ENCODE peak calls at places on chromosome 13, in four cellular contexts. One of them, this sample, is unnamed.

GRCh38 chr13:40619479-40619814 is 47.0 kb downstream of the FOXO1 start:
- DNase-seq in neuronal stem cell: no peak
- DNase-seq in mesenchymal stem cell: no peak
- DNase-seq in trophoblast cell: no peak
- DNase-seq in this sample: no peak

GRCh38 chr13:90415902-90416301 is 931.6 kb upstream of the MIR17HG start:
- DNase-seq in neuronal stem cell: no peak
- DNase-seq in mesenchymal stem cell: peak
- DNase-seq in trophoblast cell: no peak
- DNase-seq in this sample: no peak

GRCh38 chr13:60226507-60226906 is 62.8 kb upstream of the DIAPH3 start:
- DNase-seq in neuronal stem cell: peak
- DNase-seq in mesenchymal stem cell: peak
- DNase-seq in trophoblast cell: peak
- DNase-seq in this sample: peak

GRCh38 chr13:26168276-26168814 is 53.8 kb downstream of the RNF6 start:
- DNase-seq in neuronal stem cell: no peak
- DNase-seq in mesenchymal stem cell: peak
- DNase-seq in trophoblast cell: peak
- DNase-seq in this sample: peak

GRCh38 chr13:113489549-113490495 is 689 bp downstream of the DCUN1D2 start:
- DNase-seq in neuronal stem cell: peak
- DNase-seq in mesenchymal stem cell: peak
- DNase-seq in trophoblast cell: peak
- DNase-seq in this sample: peak

GRCh38 chr13:83780201-83780600 is 102.1 kb downstream of the SLITRK1 start:
- DNase-seq in neuronal stem cell: no peak
- DNase-seq in mesenchymal stem cell: peak
- DNase-seq in trophoblast cell: no peak
- DNase-seq in this sample: peak

GRCh38 chr13:28763887-28764286 is 45.1 kb upstream of the SLC46A3 start:
- DNase-seq in neuronal stem cell: no peak
- DNase-seq in mesenchymal stem cell: no peak
- DNase-seq in trophoblast cell: no peak
- DNase-seq in this sample: no peak

GRCh38 chr13:73162912-73163911 is 104.4 kb downstream of the KLF5 start:
- DNase-seq in neuronal stem cell: no peak
- DNase-seq in mesenchymal stem cell: no peak
- DNase-seq in trophoblast cell: no peak
- DNase-seq in this sample: no peak

GRCh38 chr13:19763618-19764017 is 19.1 kb downstream of the PSPC1 start:
- DNase-seq in neuronal stem cell: no peak
- DNase-seq in mesenchymal stem cell: no peak
- DNase-seq in trophoblast cell: no peak
- DNase-seq in this sample: no peak

GRCh38 chr13:53242015-53242414 is 213.4 kb downstream of the OLFM4 start:
- DNase-seq in neuronal stem cell: no peak
- DNase-seq in mesenchymal stem cell: no peak
- DNase-seq in trophoblast cell: no peak
- DNase-seq in this sample: no peak

GRCh38 chr13:74090869-74091605 is 43.2 kb downstream of the KLF12 start:
- DNase-seq in neuronal stem cell: no peak
- DNase-seq in mesenchymal stem cell: no peak
- DNase-seq in trophoblast cell: no peak
- DNase-seq in this sample: no peak

DNA sequence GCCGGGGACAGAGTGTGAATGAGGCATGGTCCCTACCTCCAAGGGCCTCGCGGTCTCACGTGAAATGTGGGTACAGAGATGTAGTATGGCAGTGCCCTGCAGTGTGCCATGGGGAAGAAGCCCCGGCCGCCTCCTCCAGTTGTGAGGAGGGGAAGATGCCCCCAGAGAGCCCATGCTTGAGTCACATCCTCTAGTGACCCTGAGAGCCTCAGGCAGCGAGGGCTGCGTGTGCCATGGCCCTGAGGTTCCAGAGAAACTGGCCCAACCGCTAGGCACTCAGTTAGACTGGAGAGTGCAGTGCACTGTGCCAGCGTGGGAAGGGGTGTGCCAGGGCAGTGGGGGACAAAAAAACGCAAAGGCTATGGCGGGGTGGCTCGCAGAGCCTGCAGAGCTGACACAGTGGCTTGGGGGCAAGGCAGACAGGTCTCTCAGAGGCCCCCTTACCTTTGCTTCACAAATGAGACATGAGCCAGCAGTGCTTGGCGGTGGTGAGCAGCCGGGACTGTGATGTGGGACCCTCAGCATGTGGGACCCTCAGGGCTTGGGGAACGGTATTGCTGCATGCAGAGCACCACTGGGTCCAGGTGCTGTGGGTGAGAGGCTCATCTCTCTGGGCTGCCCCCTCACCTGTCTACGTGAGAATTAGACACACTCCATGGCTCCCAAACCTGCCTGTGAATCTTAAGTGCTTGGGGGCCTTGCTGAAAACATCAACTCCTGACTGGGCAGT is 106.4 kb downstream of the COL4A2 start:
- DNase-seq in neuronal stem cell: no peak
- DNase-seq in mesenchymal stem cell: no peak
- DNase-seq in trophoblast cell: peak
- DNase-seq in this sample: no peak
- H4K91ac ChIP-seq in neuronal stem cell: peak
- H4K91ac ChIP-seq in mesenchymal stem cell: peak
- H4K91ac ChIP-seq in trophoblast cell: peak
- H4K91ac ChIP-seq in this sample: peak

GRCh38 chr13:55583953-55584593 is 1556.6 kb upstream of the PRR20A start:
- DNase-seq in neuronal stem cell: no peak
- DNase-seq in mesenchymal stem cell: no peak
- DNase-seq in trophoblast cell: no peak
- DNase-seq in this sample: no peak
- H2BK5ac ChIP-seq in neuronal stem cell: no peak
- H2BK5ac ChIP-seq in mesenchymal stem cell: no peak
- H2BK5ac ChIP-seq in trophoblast cell: no peak
- H2BK5ac ChIP-seq in this sample: no peak

GRCh38 chr13:51229731-51230130 is 7.5 kb downstream of the FAM124A start:
- DNase-seq in neuronal stem cell: no peak
- DNase-seq in mesenchymal stem cell: no peak
- DNase-seq in trophoblast cell: no peak
- DNase-seq in this sample: no peak

GRCh38 chr13:51231456-51231855 is 9.3 kb downstream of the FAM124A start:
- DNase-seq in neuronal stem cell: no peak
- DNase-seq in mesenchymal stem cell: no peak
- DNase-seq in trophoblast cell: peak
- DNase-seq in this sample: no peak

GRCh38 chr13:51225034-51225433 is 2.8 kb downstream of the FAM124A start:
- DNase-seq in neuronal stem cell: no peak
- DNase-seq in mesenchymal stem cell: no peak
- DNase-seq in trophoblast cell: no peak
- DNase-seq in this sample: no peak

GRCh38 chr13:51230473-51231105 is 8.4 kb downstream of the FAM124A start:
- DNase-seq in neuronal stem cell: no peak
- DNase-seq in mesenchymal stem cell: peak
- DNase-seq in trophoblast cell: no peak
- DNase-seq in this sample: peak

GRCh38 chr13:51229141-51229540 is 6.9 kb downstream of the FAM124A start:
- DNase-seq in neuronal stem cell: no peak
- DNase-seq in mesenchymal stem cell: no peak
- DNase-seq in trophoblast cell: no peak
- DNase-seq in this sample: no peak
- H3K4me3 ChIP-seq in neuronal stem cell: no peak
- H3K4me3 ChIP-seq in mesenchymal stem cell: no peak
- H3K4me3 ChIP-seq in trophoblast cell: no peak
- H3K4me3 ChIP-seq in this sample: no peak

DNA sequence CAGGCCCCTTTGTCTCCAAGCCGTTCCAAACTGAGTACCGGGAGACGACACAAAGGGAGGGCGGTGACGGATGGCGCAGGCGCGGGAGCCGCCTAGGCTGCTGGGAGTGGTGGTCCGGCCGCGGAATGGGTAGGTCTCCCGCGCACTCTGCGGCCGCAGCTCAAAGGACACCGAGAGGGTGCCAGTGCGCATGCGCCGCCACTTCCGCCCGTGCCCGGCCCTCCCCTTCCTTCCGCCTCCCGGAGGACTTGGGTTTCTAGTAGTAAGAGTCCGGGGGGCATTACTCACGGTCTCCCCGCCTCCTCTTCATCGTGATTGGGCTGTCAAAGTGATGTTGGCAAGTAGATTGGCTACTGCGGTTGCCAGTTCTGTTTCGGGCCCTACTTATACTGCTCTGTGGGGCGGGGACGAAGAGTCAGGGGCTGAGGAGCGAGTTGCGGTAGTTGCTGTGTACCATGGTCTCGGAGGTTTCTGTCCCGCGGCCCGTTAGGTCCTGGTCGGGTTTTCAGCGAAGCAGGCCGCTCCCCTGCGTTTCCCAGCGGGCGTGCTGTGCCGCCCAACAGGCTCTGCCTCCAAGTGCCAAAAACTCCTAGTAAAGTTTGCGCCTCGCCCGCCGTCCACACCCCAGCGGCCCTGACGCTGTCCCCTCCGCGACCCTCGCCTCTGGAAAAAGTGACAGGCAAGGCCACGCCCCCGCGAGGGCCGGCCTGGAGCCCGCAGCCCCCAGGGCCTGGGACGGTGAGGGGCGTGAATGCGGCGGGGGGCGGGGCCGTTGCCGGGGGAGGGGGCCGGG is 455 bp upstream of the ING1 start:
- DNase-seq in neuronal stem cell: peak
- DNase-seq in mesenchymal stem cell: peak
- DNase-seq in trophoblast cell: peak
- DNase-seq in this sample: peak
- H4K91ac ChIP-seq in neuronal stem cell: peak
- H4K91ac ChIP-seq in mesenchymal stem cell: peak
- H4K91ac ChIP-seq in trophoblast cell: peak
- H4K91ac ChIP-seq in this sample: peak

GRCh38 chr13:80341771-80342271 is 895 bp upstream of the SPRY2 start:
- DNase-seq in neuronal stem cell: peak
- DNase-seq in mesenchymal stem cell: peak
- DNase-seq in trophoblast cell: no peak
- DNase-seq in this sample: peak

GRCh38 chr13:80339841-80340642 is 884 bp downstream of the SPRY2 start:
- DNase-seq in neuronal stem cell: peak
- DNase-seq in mesenchymal stem cell: peak
- DNase-seq in trophoblast cell: peak
- DNase-seq in this sample: peak

GRCh38 chr13:80340643-80341097 is 256 bp downstream of the SPRY2 start:
- DNase-seq in neuronal stem cell: no peak
- DNase-seq in mesenchymal stem cell: peak
- DNase-seq in trophoblast cell: peak
- DNase-seq in this sample: peak

GRCh38 chr13:80341098-80341701 is at the start of gene SPRY2:
- DNase-seq in neuronal stem cell: peak
- DNase-seq in mesenchymal stem cell: peak
- DNase-seq in trophoblast cell: peak
- DNase-seq in this sample: peak

GRCh38 chr13:80342541-80343371 is 1.8 kb upstream of the SPRY2 start:
- DNase-seq in neuronal stem cell: peak
- DNase-seq in mesenchymal stem cell: peak
- DNase-seq in trophoblast cell: peak
- DNase-seq in this sample: peak
- H2BK5ac ChIP-seq in neuronal stem cell: peak
- H2BK5ac ChIP-seq in mesenchymal stem cell: peak
- H2BK5ac ChIP-seq in trophoblast cell: peak
- H2BK5ac ChIP-seq in this sample: peak

GRCh38 chr13:110869805-110870706 is 44.8 kb downstream of the ANKRD10 start:
- DNase-seq in neuronal stem cell: no peak
- DNase-seq in mesenchymal stem cell: peak
- DNase-seq in trophoblast cell: peak
- DNase-seq in this sample: peak

GRCh38 chr13:110868631-110869165 is 46.2 kb downstream of the ANKRD10 start:
- DNase-seq in neuronal stem cell: no peak
- DNase-seq in mesenchymal stem cell: no peak
- DNase-seq in trophoblast cell: no peak
- DNase-seq in this sample: no peak

GRCh38 chr13:110867380-110867779 is 47.5 kb downstream of the ANKRD10 start:
- DNase-seq in neuronal stem cell: no peak
- DNase-seq in mesenchymal stem cell: no peak
- DNase-seq in trophoblast cell: no peak
- DNase-seq in this sample: no peak

GRCh38 chr13:110866491-110867170 is 48.2 kb downstream of the ANKRD10 start:
- DNase-seq in neuronal stem cell: no peak
- DNase-seq in mesenchymal stem cell: no peak
- DNase-seq in trophoblast cell: no peak
- DNase-seq in this sample: no peak

DNA sequence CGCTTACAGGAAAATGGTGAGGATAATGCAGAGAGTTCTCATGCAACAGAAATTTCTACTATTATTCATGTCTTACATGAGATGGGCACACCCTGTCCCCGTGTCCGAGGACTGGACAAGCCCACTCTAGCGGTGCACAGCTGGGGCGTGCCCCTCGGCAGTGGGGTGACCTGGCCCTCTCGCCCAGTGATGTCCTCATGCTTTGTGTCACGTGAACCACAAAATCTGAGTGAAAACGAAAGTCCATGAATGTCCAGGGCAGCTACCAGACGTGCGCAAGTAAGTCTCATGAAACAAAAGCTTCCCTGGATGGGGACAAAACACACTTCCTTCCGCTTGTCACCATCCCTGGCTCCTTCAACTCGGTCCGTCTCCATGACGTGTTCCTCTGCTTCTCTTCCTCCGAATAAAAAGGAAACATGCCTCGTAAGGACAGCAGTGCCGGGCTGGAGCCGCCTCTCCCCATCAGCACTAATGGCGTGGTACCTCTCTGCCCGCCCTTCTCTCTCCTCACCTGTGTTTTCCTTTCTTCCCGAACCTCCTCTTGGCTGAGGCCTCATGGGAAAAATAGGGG is 45.6 kb downstream of the ANKRD10 start:
- DNase-seq in neuronal stem cell: no peak
- DNase-seq in mesenchymal stem cell: no peak
- DNase-seq in trophoblast cell: no peak
- DNase-seq in this sample: no peak
- H3K4me3 ChIP-seq in neuronal stem cell: no peak
- H3K4me3 ChIP-seq in mesenchymal stem cell: peak
- H3K4me3 ChIP-seq in trophoblast cell: no peak
- H3K4me3 ChIP-seq in this sample: peak

This sample was measured in IMR-90.